ENCODE peak calls at places on chromosomes 7 and 10, in seven cellular contexts. One of them, this sample, is unnamed.

GRCh38 chr10:77024456-77024855 is 613.2 kb downstream of the KCNMA1 start:
- DNase-seq in ovary: no peak
- DNase-seq in transverse colon: no peak
- DNase-seq in tibial nerve: no peak
- DNase-seq in K562: no peak
- DNase-seq in A549: no peak
- DNase-seq in suprapubic skin: no peak
- DNase-seq in this sample: no peak

GRCh38 chr10:78007172-78007571 is 22.1 kb downstream of the POLR3A start:
- DNase-seq in A549: no peak
- DNase-seq in ovary: no peak
- DNase-seq in suprapubic skin: no peak
- DNase-seq in tibial nerve: no peak
- DNase-seq in K562: no peak
- DNase-seq in transverse colon: no peak
- DNase-seq in this sample: no peak

GRCh38 chr7:157192861-157193260 is 54.1 kb downstream of the UBE3C start:
- DNase-seq in tibial nerve: no peak
- DNase-seq in suprapubic skin: no peak
- DNase-seq in A549: no peak
- DNase-seq in K562: no peak
- DNase-seq in transverse colon: no peak
- DNase-seq in ovary: no peak
- DNase-seq in this sample: no peak

GRCh38 chr7:7793921-7794320 is 75.5 kb upstream of the RPA3 start:
- DNase-seq in A549: no peak
- DNase-seq in transverse colon: no peak
- DNase-seq in tibial nerve: no peak
- DNase-seq in K562: no peak
- DNase-seq in ovary: no peak
- DNase-seq in suprapubic skin: no peak
- DNase-seq in this sample: no peak

GRCh38 chr7:91541641-91542040 is 277.4 kb downstream of the FZD1 start:
- DNase-seq in transverse colon: no peak
- DNase-seq in K562: no peak
- DNase-seq in ovary: no peak
- DNase-seq in suprapubic skin: no peak
- DNase-seq in tibial nerve: no peak
- DNase-seq in A549: no peak
- DNase-seq in this sample: no peak

GRCh38 chr7:12643644-12644043 is 43.8 kb upstream of the ARL4A start:
- DNase-seq in tibial nerve: no peak
- DNase-seq in suprapubic skin: no peak
- DNase-seq in transverse colon: no peak
- DNase-seq in A549: no peak
- DNase-seq in K562: no peak
- DNase-seq in ovary: no peak
- DNase-seq in this sample: no peak

GRCh38 chr10:4054651-4055435 is 269.8 kb upstream of the KLF6 start:
- DNase-seq in suprapubic skin: no peak
- DNase-seq in transverse colon: no peak
- DNase-seq in ovary: no peak
- DNase-seq in tibial nerve: no peak
- DNase-seq in A549: no peak
- DNase-seq in K562: no peak
- DNase-seq in this sample: no peak

GRCh38 chr7:18792866-18793595 is 297.5 kb downstream of the HDAC9 start:
- DNase-seq in transverse colon: no peak
- DNase-seq in K562: no peak
- DNase-seq in suprapubic skin: no peak
- DNase-seq in A549: no peak
- DNase-seq in tibial nerve: peak; percentile 13
- DNase-seq in ovary: no peak
- DNase-seq in this sample: no peak

GRCh38 chr10:90589825-90590224 is 268.0 kb downstream of the HTR7 start:
- DNase-seq in transverse colon: no peak
- DNase-seq in tibial nerve: no peak
- DNase-seq in suprapubic skin: no peak
- DNase-seq in ovary: no peak
- DNase-seq in K562: no peak
- DNase-seq in A549: no peak
- DNase-seq in this sample: no peak

GRCh38 chr10:74431816-74432215 is 280.8 kb downstream of the ADK start:
- DNase-seq in K562: no peak
- DNase-seq in suprapubic skin: no peak
- DNase-seq in transverse colon: no peak
- DNase-seq in A549: no peak
- DNase-seq in ovary: no peak
- DNase-seq in tibial nerve: no peak
- DNase-seq in this sample: no peak

GRCh38 chr10:75977146-75977545 is 545.7 kb downstream of the LRMDA start:
- DNase-seq in tibial nerve: no peak
- DNase-seq in suprapubic skin: no peak
- DNase-seq in transverse colon: no peak
- DNase-seq in A549: no peak
- DNase-seq in ovary: peak; percentile 71
- DNase-seq in K562: no peak
- DNase-seq in this sample: no peak

GRCh38 chr7:137874390-137874789 is 27.6 kb upstream of the DGKI start:
- DNase-seq in suprapubic skin: no peak
- DNase-seq in K562: no peak
- DNase-seq in A549: no peak
- DNase-seq in ovary: no peak
- DNase-seq in tibial nerve: no peak
- DNase-seq in transverse colon: no peak
- DNase-seq in this sample: no peak

GRCh38 chr7:45190406-45191165 is 33.0 kb downstream of the RAMP3 start:
- DNase-seq in K562: no peak
- DNase-seq in A549: no peak
- DNase-seq in transverse colon: no peak
- DNase-seq in ovary: no peak
- DNase-seq in tibial nerve: no peak
- DNase-seq in suprapubic skin: no peak
- DNase-seq in this sample: peak; percentile 10

GRCh38 chr10:58299580-58299979 is 30.6 kb downstream of the CISD1 start:
- DNase-seq in ovary: peak; percentile 43
- DNase-seq in tibial nerve: peak; percentile 57
- DNase-seq in K562: peak; percentile 77
- DNase-seq in suprapubic skin: no peak
- DNase-seq in A549: peak; percentile 68
- DNase-seq in transverse colon: peak; percentile 65
- DNase-seq in this sample: peak; percentile 58

GRCh38 chr10:96452494-96452893 is 61.2 kb downstream of the TLL2 start:
- DNase-seq in K562: no peak
- DNase-seq in ovary: no peak
- DNase-seq in transverse colon: no peak
- DNase-seq in suprapubic skin: no peak
- DNase-seq in A549: no peak
- DNase-seq in tibial nerve: no peak
- DNase-seq in this sample: no peak

GRCh38 chr7:120960714-120961113 is 10.1 kb downstream of the ING3 start:
- DNase-seq in transverse colon: no peak
- DNase-seq in tibial nerve: no peak
- DNase-seq in suprapubic skin: no peak
- DNase-seq in A549: no peak
- DNase-seq in ovary: no peak
- DNase-seq in K562: no peak
- DNase-seq in this sample: no peak

GRCh38 chr7:30321992-30322637 is 37.7 kb downstream of the ZNRF2 start:
- DNase-seq in transverse colon: no peak
- DNase-seq in suprapubic skin: no peak
- DNase-seq in K562: peak; percentile 19
- DNase-seq in A549: no peak
- DNase-seq in ovary: no peak
- DNase-seq in tibial nerve: peak; percentile 42
- DNase-seq in this sample: no peak

GRCh38 chr10:44569193-44570091 is 184.5 kb upstream of the CXCL12 start:
- DNase-seq in transverse colon: no peak
- DNase-seq in K562: no peak
- DNase-seq in suprapubic skin: no peak
- DNase-seq in tibial nerve: no peak
- DNase-seq in ovary: no peak
- DNase-seq in A549: no peak
- DNase-seq in this sample: no peak

GRCh38 chr10:44575601-44576380 is 190.9 kb upstream of the CXCL12 start:
- DNase-seq in tibial nerve: no peak
- DNase-seq in transverse colon: no peak
- DNase-seq in A549: no peak
- DNase-seq in ovary: no peak
- DNase-seq in suprapubic skin: no peak
- DNase-seq in K562: no peak
- DNase-seq in this sample: no peak

GRCh38 chr10:44571701-44572100 is 186.8 kb upstream of the CXCL12 start:
- DNase-seq in ovary: no peak
- DNase-seq in K562: no peak
- DNase-seq in tibial nerve: no peak
- DNase-seq in suprapubic skin: no peak
- DNase-seq in A549: no peak
- DNase-seq in transverse colon: no peak
- DNase-seq in this sample: no peak

GRCh38 chr10:44574596-44575480 is 189.9 kb upstream of the CXCL12 start:
- DNase-seq in K562: no peak
- DNase-seq in transverse colon: no peak
- DNase-seq in tibial nerve: no peak
- DNase-seq in A549: no peak
- DNase-seq in suprapubic skin: no peak
- DNase-seq in ovary: no peak
- DNase-seq in this sample: no peak

DNA sequence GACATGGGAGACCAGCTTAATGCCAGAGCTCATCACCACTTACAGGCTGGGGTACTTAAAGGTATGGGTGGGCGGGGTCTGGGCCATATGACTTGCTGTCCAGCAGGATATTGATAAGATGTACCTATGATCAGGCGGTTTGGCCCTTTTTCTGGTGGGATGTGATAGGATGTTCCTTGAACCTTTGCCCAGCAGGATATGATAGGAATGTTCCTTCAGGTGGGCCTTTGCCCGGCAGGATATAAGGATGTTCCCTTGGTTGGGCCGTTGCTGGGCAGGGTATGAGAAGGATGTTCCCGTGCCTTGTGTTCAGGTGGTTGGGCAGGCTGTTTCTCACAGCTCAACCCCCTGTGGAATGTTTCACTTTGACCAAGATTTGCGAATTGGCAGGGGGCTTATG is 187.2 kb upstream of the CXCL12 start:
- DNase-seq in ovary: no peak
- DNase-seq in K562: no peak
- DNase-seq in transverse colon: no peak
- DNase-seq in suprapubic skin: no peak
- DNase-seq in A549: no peak
- DNase-seq in tibial nerve: no peak
- DNase-seq in this sample: no peak
- TF ChIP-seq EP300 in ovary: no peak
- TF ChIP-seq EP300 in K562: no peak
- TF ChIP-seq EP300 in transverse colon: no peak
- TF ChIP-seq EP300 in suprapubic skin: no peak
- TF ChIP-seq EP300 in A549: no peak
- TF ChIP-seq EP300 in tibial nerve: no peak
- TF ChIP-seq EP300 in this sample: no peak

DNA sequence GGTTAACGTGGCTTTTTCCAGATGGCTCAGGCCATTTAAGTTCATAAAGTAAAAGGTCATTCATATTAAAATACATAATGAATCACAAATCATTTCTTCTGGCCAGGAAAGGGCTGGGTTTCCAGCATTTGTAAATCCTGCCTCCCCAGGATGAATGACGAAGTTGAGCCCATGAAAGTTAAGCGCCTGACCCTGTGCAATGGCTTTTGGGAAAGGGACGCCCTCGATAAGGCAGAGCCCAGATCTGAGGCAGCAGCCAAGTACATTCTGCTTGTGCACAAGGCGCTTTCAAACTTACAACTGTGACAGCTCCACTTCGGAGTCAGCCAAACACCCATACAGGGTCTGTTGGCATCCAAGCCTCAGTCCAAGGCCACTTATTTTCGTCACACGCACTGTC is 2.8 kb downstream of the GIMAP6 start:
- DNase-seq in ovary: no peak
- DNase-seq in tibial nerve: no peak
- DNase-seq in A549: no peak
- DNase-seq in transverse colon: no peak
- DNase-seq in K562: no peak
- DNase-seq in suprapubic skin: no peak
- DNase-seq in this sample: no peak
- TF ChIP-seq EP300 in ovary: no peak
- TF ChIP-seq EP300 in tibial nerve: peak; percentile 30
- TF ChIP-seq EP300 in A549: no peak
- TF ChIP-seq EP300 in transverse colon: peak; percentile 19
- TF ChIP-seq EP300 in K562: no peak
- TF ChIP-seq EP300 in suprapubic skin: no peak
- TF ChIP-seq EP300 in this sample: no peak

DNA sequence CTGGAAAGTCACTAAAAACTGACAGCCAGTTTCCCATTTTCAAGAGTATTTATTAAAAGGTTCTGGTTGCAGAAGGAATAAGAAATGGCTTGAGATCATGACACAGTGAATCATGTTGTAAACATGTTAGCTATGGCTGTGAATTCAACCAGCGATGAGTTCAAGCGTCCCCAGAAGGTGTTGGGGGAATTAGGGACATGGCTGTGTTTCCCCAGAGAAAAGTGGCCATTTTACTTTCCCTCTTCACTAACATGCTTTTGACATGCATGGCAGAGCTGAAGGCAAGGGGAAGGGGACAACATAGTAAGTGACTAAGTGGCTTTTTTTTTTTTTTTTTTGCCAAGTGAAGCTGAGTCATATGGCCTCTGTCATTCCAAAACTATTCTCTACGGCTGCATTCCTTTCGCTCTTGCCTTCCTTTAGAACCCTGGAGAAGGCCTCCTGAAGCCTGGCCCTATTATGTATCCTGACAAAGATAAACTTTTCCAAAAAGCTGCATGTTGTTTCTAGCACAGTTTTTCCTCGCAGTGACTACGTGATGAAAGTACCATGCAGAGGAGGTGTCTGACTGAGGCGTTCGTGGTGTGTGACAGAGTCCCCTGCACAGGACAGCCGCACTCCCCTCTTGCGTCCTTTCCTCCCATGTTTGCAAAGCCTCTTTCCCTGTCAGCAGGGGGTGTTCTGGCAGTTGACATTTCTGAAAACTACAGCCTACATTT is 46.9 kb downstream of the EGFR start:
- DNase-seq in K562: no peak
- DNase-seq in A549: peak; percentile 84
- DNase-seq in transverse colon: no peak
- DNase-seq in suprapubic skin: no peak
- DNase-seq in tibial nerve: no peak
- DNase-seq in ovary: no peak
- DNase-seq in this sample: no peak
- TF ChIP-seq EP300 in K562: no peak
- TF ChIP-seq EP300 in A549: no peak
- TF ChIP-seq EP300 in transverse colon: no peak
- TF ChIP-seq EP300 in suprapubic skin: no peak
- TF ChIP-seq EP300 in tibial nerve: no peak
- TF ChIP-seq EP300 in ovary: no peak
- TF ChIP-seq EP300 in this sample: no peak

DNA sequence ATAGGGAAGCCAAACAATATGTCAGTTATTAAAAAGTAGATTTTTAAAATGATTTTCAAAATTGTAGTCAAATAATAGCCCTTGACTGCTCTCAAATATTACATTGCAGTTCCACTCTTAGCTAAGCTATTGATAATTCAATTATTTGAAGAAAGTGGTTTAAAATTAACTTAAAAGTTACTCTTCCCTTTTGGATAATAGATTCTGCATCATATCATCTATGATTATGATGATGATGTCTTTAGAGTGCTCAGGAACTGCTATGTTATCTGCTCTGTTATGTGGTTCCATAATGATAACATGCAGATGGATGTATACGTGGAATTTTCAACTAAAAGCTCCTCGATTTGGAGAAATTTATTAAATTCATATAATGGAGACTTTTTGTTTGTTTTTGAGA is 110.0 kb downstream of the ADAM22 start:
- DNase-seq in suprapubic skin: no peak
- DNase-seq in tibial nerve: no peak
- DNase-seq in transverse colon: no peak
- DNase-seq in K562: no peak
- DNase-seq in A549: no peak
- DNase-seq in ovary: no peak
- DNase-seq in this sample: no peak
- TF ChIP-seq EP300 in suprapubic skin: no peak
- TF ChIP-seq EP300 in tibial nerve: no peak
- TF ChIP-seq EP300 in transverse colon: no peak
- TF ChIP-seq EP300 in K562: no peak
- TF ChIP-seq EP300 in A549: no peak
- TF ChIP-seq EP300 in ovary: no peak
- TF ChIP-seq EP300 in this sample: no peak